ENCODE peak calls at places on chromosomes 5 and 9, in five cellular contexts. P, F, Z, Y and K are unnamed samples.

GRCh38 chr9:137506274-137506673 is 43.9 kb downstream of the PNPLA7 start:
- DNase-seq in P (no peak), F (no peak), Z (no peak), Y (no peak), K (no peak)

GRCh38 chr5:79962580-79963222 is 28.4 kb downstream of the MTX3 start:
- DNase-seq in P (no peak), F (no peak), Z (no peak), Y (no peak), K (no peak)

GRCh38 chr9:130328349-130328801 is 62.8 kb downstream of the HMCN2 start:
- DNase-seq in P (no peak), F (peak; percentile 34), Z (no peak), Y (no peak), K (no peak)

GRCh38 chr9:86470326-86470725 is 116.1 kb upstream of the TUT7 start:
- DNase-seq in P (no peak), F (no peak), Z (no peak), Y (no peak), K (no peak)

GRCh38 chr5:130323804-130324454 is 419.7 kb downstream of the CHSY3 start:
- DNase-seq in P (no peak), F (no peak), Z (peak; percentile 72), Y (no peak), K (no peak)

GRCh38 chr9:3962467-3962866 is 337.4 kb downstream of the GLIS3 start:
- DNase-seq in P (peak; percentile 80), F (no peak), Z (no peak), Y (no peak), K (no peak)

GRCh38 chr5:139816566-139816965 is 21.0 kb downstream of the PSD2 start:
- DNase-seq in P (no peak), F (no peak), Z (no peak), Y (no peak), K (no peak)

GRCh38 chr5:171420429-171421231 is 1.2 kb downstream of the FGF18 start:
- DNase-seq in P (no peak), F (no peak), Z (no peak), Y (no peak), K (no peak)

GRCh38 chr5:113050606-113051391 is 74.2 kb downstream of the DCP2 start:
- DNase-seq in P (no peak), F (no peak), Z (no peak), Y (no peak), K (no peak)

GRCh38 chr5:110916373-110917049 is 155.0 kb upstream of the TSLP start:
- DNase-seq in P (no peak), F (no peak), Z (no peak), Y (no peak), K (peak; percentile 2)

GRCh38 chr9:36401179-36401740 is 1.2 kb upstream of the RNF38 start:
- DNase-seq in P (peak; percentile 48), F (peak; percentile 87), Z (peak; percentile 19), Y (peak; percentile 10), K (peak; percentile 44)

GRCh38 chr9:35529156-35529823 is 39.4 kb downstream of the RUSC2 start:
- DNase-seq in P (no peak), F (no peak), Z (no peak), Y (no peak), K (no peak)

GRCh38 chr5:149141957-149142851 is 911 bp downstream of the ABLIM3 start:
- DNase-seq in P (no peak), F (no peak), Z (no peak), Y (no peak), K (no peak)

GRCh38 chr9:120434532-120434931 is 145.4 kb downstream of the CDK5RAP2 start:
- DNase-seq in P (no peak), F (no peak), Z (no peak), Y (no peak), K (no peak)

GRCh38 chr9:104743377-104743985 is 4.0 kb upstream of the NIPSNAP3A start:
- DNase-seq in P (peak; percentile 68), F (peak; percentile 45), Z (peak; percentile 58), Y (no peak), K (peak; percentile 18)

GRCh38 chr9:6484210-6484609 is 71.2 kb downstream of the UHRF2 start:
- DNase-seq in P (no peak), F (no peak), Z (no peak), Y (no peak), K (no peak)

GRCh38 chr5:55176176-55176818 is 3.3 kb upstream of the CDC20B start:
- DNase-seq in P (peak; percentile 34), F (peak; percentile 77), Z (no peak), Y (no peak), K (peak; percentile 30)

GRCh38 chr5:56155992-56156584 is 77.0 kb downstream of the ANKRD55 start:
- DNase-seq in P (no peak), F (no peak), Z (no peak), Y (no peak), K (no peak)

GRCh38 chr5:99706160-99706559 is 777.4 kb upstream of the CHD1 start:
- DNase-seq in P (no peak), F (no peak), Z (no peak), Y (no peak), K (no peak)

GRCh38 chr9:4214506-4214905 is 85.4 kb downstream of the GLIS3 start:
- DNase-seq in P (no peak), F (no peak), Z (no peak), Y (no peak), K (no peak)

GRCh38 chr5:79795764-79796398 is 106.2 kb downstream of the CMYA5 start:
- DNase-seq in P (no peak), F (no peak), Z (no peak), Y (no peak), K (no peak)

GRCh38 chr5:168327019-168327421 is 35.6 kb downstream of the WWC1 start:
- DNase-seq in P (no peak), F (no peak), Z (no peak), Y (no peak), K (no peak)

GRCh38 chr9:88237454-88238280 is 99.4 kb upstream of the SPATA31C2 start:
- DNase-seq in P (no peak), F (no peak), Z (no peak), Y (no peak), K (no peak)

GRCh38 chr9:136061405-136061804 is 33.7 kb downstream of the NACC2 start:
- DNase-seq in P (no peak), F (no peak), Z (no peak), Y (no peak), K (no peak)

GRCh38 chr5:63145167-63145566 is 566.5 kb downstream of the LRRC70 start:
- DNase-seq in P (no peak), F (no peak), Z (no peak), Y (no peak), K (no peak)

GRCh38 chr5:127980843-127981242 is 102.7 kb upstream of the SLC12A2 start:
- DNase-seq in P (no peak), F (no peak), Z (no peak), Y (no peak), K (no peak)

GRCh38 chr5:10695055-10695649 is 65.9 kb downstream of the DAP start:
- DNase-seq in P (peak; percentile 16), F (peak; percentile 69), Z (no peak), Y (no peak), K (peak; percentile 22)

GRCh38 chr5:92525131-92525530 is 1055.9 kb downstream of the NR2F1-AS1 start:
- DNase-seq in P (no peak), F (no peak), Z (no peak), Y (no peak), K (no peak)

DNA sequence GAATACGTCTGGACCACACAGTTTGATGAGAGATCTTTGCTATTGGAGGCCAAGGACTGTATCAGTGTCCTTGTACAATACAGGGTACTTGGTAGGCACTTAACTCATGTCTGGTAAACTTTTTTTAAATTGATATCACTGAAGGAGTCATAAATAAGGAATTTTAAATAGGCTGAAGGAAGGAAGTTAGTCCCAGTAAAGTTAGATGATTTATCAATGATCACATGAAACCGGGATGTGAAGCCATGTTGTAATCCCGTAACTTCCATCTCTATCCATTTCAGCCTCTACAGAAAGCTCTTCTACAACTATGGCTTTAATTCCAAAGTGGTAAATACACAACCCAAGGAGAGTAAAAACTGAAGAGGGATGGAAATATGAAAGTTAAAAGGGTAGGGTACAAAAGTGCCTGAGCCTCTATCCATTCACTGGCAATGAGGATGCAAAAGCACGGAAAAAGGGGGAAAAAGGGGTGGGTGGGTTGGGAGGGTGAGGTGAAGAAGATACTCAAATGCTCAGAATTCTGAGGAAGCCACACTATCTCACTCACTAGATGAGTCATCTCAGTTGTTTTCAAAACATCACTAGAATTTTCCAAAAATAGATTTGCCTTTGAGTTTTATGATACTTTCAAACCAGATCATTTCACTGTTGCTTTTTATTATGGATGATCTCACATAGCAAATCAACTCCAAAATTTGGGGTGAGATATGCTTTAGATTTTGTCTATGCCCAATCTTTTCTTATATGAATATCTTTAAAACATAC is 1053.5 kb downstream of the NR2F1-AS1 start:
- DNase-seq in P (no peak), F (no peak), Z (no peak), Y (no peak), K (no peak)
- TF ChIP-seq SUZ12 in P (no peak), F (no peak), Z (no peak), Y (no peak), K (no peak)

DNA sequence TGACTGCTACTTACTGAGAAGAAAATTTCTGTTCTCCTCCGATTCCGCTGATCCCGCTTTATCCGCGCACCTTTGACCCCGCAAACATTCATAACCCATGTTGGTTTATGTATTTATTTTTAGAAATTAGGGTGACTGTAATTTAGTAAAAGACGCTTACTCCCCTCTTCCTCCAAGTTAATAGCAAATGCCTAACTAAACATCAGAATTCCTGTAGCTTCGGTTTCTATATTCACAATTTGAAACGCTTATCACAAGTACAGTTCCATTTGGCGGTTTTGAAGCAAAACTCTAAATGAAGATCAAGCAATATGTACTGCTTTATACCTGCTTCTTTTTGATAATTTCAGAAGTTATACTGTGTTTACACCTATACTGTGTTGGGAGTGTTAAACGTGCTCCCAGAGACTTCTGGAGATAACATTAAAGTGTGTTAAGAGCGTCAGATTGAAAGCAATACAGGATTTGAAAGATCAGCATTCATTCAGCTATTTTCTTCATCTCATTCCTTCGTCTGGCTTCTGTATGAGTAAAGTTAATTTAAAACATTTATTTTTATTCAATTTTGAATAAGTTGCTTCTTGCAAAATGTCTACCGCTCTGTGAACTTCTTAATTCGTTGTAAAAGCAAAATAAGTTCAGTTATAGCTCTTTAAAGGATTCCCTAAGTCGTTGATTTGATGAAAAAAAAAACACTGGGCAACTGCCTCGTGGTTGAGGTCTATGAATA is 2.4 kb downstream of the PRDM6 start:
- DNase-seq in P (no peak), F (no peak), Z (no peak), Y (no peak), K (no peak)
- TF ChIP-seq SUZ12 in P (no peak), F (no peak), Z (no peak), Y (peak; percentile 38), K (no peak)

DNA sequence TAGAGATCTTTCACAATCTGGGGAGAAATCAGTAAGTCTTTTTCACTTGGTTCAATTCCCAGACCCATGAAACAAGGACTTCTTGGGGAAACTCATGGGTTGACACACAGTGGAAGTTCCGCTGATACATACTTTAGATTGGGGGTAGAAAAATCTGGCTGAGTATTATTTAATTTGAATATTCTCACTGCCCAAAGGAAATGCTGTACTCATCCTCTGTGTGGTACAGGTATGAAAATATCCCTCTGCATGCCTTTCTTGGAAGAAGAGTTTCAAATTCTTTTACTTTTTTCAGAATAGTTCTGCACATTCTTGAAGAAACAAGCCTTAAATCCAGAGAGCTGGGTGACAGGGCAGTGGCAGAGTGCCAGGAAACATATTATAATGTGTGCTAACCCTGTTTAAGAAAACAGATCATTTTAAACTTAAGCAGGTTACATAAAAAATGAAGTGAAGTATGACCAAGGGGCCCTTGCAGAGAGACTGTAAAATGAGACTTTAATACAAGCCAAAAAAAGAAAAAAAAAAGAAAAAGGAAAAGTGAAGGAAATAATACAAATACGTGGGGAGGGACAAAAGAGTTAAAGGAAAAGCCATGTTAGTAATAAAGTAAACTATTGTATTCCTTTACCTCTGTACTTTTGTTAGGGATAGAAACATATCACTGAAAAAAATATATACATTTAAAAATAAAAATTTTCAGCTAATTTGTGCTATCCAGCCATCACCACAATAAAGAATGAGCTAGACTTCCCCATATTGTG is 173.4 kb upstream of the NR3C1 start:
- DNase-seq in P (no peak), F (no peak), Z (no peak), Y (no peak), K (no peak)
- TF ChIP-seq SUZ12 in P (no peak), F (no peak), Z (no peak), Y (no peak), K (no peak)

GRCh38 chr9:115923903-115924668 is 229.5 kb upstream of the PAPPA start:
- DNase-seq in P (peak; percentile 23), F (no peak), Z (no peak), Y (no peak), K (no peak)
- TF ChIP-seq SUZ12 in P (no peak), F (no peak), Z (no peak), Y (no peak), K (no peak)